ENCODE peak calls at places on chromosomes 2 and 18, in nine cellular contexts. One of them, this sample, is unnamed.

GRCh38 chr18:427005-427404 is 73.5 kb downstream of the COLEC12 start:
- DNase-seq in tibial nerve: no peak
- DNase-seq in PC-9: no peak
- DNase-seq in fibroblast of lung: peak; percentile 97
- DNase-seq in BJ: peak; percentile 41
- DNase-seq in AG09309: peak; percentile 80
- DNase-seq in K562: no peak
- DNase-seq in GM13976: no peak
- DNase-seq in GM23338: no peak
- DNase-seq in this sample: peak; percentile 63

GRCh38 chr2:190359896-190360376 is 16.5 kb downstream of the INPP1 start:
- DNase-seq in BJ: no peak
- DNase-seq in GM23338: peak; percentile 21
- DNase-seq in AG09309: no peak
- DNase-seq in K562: no peak
- DNase-seq in PC-9: no peak
- DNase-seq in fibroblast of lung: peak; percentile 73
- DNase-seq in GM13976: peak; percentile 36
- DNase-seq in tibial nerve: no peak
- DNase-seq in this sample: no peak

GRCh38 chr18:75915941-75916640 is 488.6 kb upstream of the SMIM21 start:
- DNase-seq in BJ: no peak
- DNase-seq in GM13976: no peak
- DNase-seq in tibial nerve: no peak
- DNase-seq in PC-9: no peak
- DNase-seq in GM23338: peak; percentile 89
- DNase-seq in K562: peak; percentile 11
- DNase-seq in AG09309: no peak
- DNase-seq in fibroblast of lung: peak; percentile 46
- DNase-seq in this sample: no peak

GRCh38 chr2:10817413-10817812 is 4.8 kb upstream of the PDIA6 start:
- DNase-seq in AG09309: no peak
- DNase-seq in GM23338: peak; percentile 36
- DNase-seq in K562: no peak
- DNase-seq in tibial nerve: no peak
- DNase-seq in BJ: no peak
- DNase-seq in GM13976: no peak
- DNase-seq in fibroblast of lung: no peak
- DNase-seq in PC-9: peak; percentile 30
- DNase-seq in this sample: no peak

GRCh38 chr2:58601017-58601416 is 359.9 kb upstream of the FANCL start:
- DNase-seq in BJ: no peak
- DNase-seq in tibial nerve: no peak
- DNase-seq in GM23338: no peak
- DNase-seq in AG09309: no peak
- DNase-seq in fibroblast of lung: peak; percentile 35
- DNase-seq in K562: no peak
- DNase-seq in GM13976: no peak
- DNase-seq in PC-9: no peak
- DNase-seq in this sample: no peak

GRCh38 chr2:69489793-69490192 is 52.6 kb upstream of the NFU1 start:
- DNase-seq in tibial nerve: no peak
- DNase-seq in GM23338: no peak
- DNase-seq in PC-9: no peak
- DNase-seq in BJ: peak; percentile 12
- DNase-seq in K562: no peak
- DNase-seq in fibroblast of lung: no peak
- DNase-seq in GM13976: no peak
- DNase-seq in AG09309: peak; percentile 45
- DNase-seq in this sample: no peak

GRCh38 chr2:66526171-66526570 is 91.2 kb downstream of the MEIS1 start:
- DNase-seq in GM23338: no peak
- DNase-seq in AG09309: no peak
- DNase-seq in BJ: no peak
- DNase-seq in GM13976: no peak
- DNase-seq in PC-9: no peak
- DNase-seq in fibroblast of lung: no peak
- DNase-seq in tibial nerve: no peak
- DNase-seq in K562: no peak
- DNase-seq in this sample: no peak

GRCh38 chr2:200713003-200713703 is 98.6 kb upstream of the BZW1 start:
- DNase-seq in fibroblast of lung: peak; percentile 92
- DNase-seq in BJ: peak; percentile 72
- DNase-seq in tibial nerve: peak; percentile 90
- DNase-seq in AG09309: peak; percentile 74
- DNase-seq in K562: peak; percentile 62
- DNase-seq in GM13976: peak; percentile 84
- DNase-seq in PC-9: peak; percentile 86
- DNase-seq in GM23338: peak; percentile 94
- DNase-seq in this sample: peak; percentile 64

GRCh38 chr2:156189143-156189542 is 143.4 kb downstream of the NR4A2 start:
- DNase-seq in GM13976: no peak
- DNase-seq in GM23338: no peak
- DNase-seq in AG09309: no peak
- DNase-seq in tibial nerve: no peak
- DNase-seq in PC-9: no peak
- DNase-seq in K562: no peak
- DNase-seq in BJ: no peak
- DNase-seq in fibroblast of lung: no peak
- DNase-seq in this sample: no peak

GRCh38 chr2:173161040-173161439 is 85.4 kb downstream of the MAP3K20 start:
- DNase-seq in AG09309: no peak
- DNase-seq in BJ: no peak
- DNase-seq in PC-9: no peak
- DNase-seq in GM13976: no peak
- DNase-seq in K562: no peak
- DNase-seq in GM23338: no peak
- DNase-seq in fibroblast of lung: no peak
- DNase-seq in tibial nerve: no peak
- DNase-seq in this sample: no peak

GRCh38 chr2:89831686-89832498 is 1140.4 kb downstream of the RPIA start:
- DNase-seq in AG09309: no peak
- DNase-seq in PC-9: no peak
- DNase-seq in BJ: no peak
- DNase-seq in fibroblast of lung: no peak
- DNase-seq in tibial nerve: no peak
- DNase-seq in GM23338: no peak
- DNase-seq in K562: no peak
- DNase-seq in GM13976: no peak
- DNase-seq in this sample: no peak

GRCh38 chr2:133668547-133668946 is 100.3 kb upstream of the NCKAP5 start:
- DNase-seq in tibial nerve: no peak
- DNase-seq in K562: no peak
- DNase-seq in fibroblast of lung: no peak
- DNase-seq in BJ: no peak
- DNase-seq in PC-9: no peak
- DNase-seq in GM13976: no peak
- DNase-seq in GM23338: no peak
- DNase-seq in AG09309: no peak
- DNase-seq in this sample: no peak

GRCh38 chr2:219452361-219453317 is 18.0 kb downstream of the SPEG start:
- DNase-seq in BJ: peak; percentile 78
- DNase-seq in PC-9: peak; percentile 89
- DNase-seq in K562: peak; percentile 34
- DNase-seq in GM23338: no peak
- DNase-seq in AG09309: peak; percentile 81
- DNase-seq in tibial nerve: peak; percentile 21
- DNase-seq in fibroblast of lung: peak; percentile 99
- DNase-seq in GM13976: no peak
- DNase-seq in this sample: peak; percentile 82

GRCh38 chr2:226701052-226701451 is 98.6 kb downstream of the IRS1 start:
- DNase-seq in GM13976: no peak
- DNase-seq in PC-9: no peak
- DNase-seq in tibial nerve: no peak
- DNase-seq in K562: no peak
- DNase-seq in AG09309: peak; percentile 99
- DNase-seq in fibroblast of lung: peak; percentile 94
- DNase-seq in BJ: peak; percentile 96
- DNase-seq in GM23338: no peak
- DNase-seq in this sample: peak; percentile 95

GRCh38 chr2:232843860-232844259 is 26.2 kb upstream of the SNORC start:
- DNase-seq in AG09309: no peak
- DNase-seq in GM13976: no peak
- DNase-seq in GM23338: peak; percentile 31
- DNase-seq in tibial nerve: no peak
- DNase-seq in K562: no peak
- DNase-seq in BJ: no peak
- DNase-seq in fibroblast of lung: no peak
- DNase-seq in PC-9: no peak
- DNase-seq in this sample: no peak
- TF ChIP-seq CTCF in AG09309: peak; percentile 21
- TF ChIP-seq CTCF in GM13976: no peak
- TF ChIP-seq CTCF in GM23338: peak; percentile 33
- TF ChIP-seq CTCF in tibial nerve: no peak
- TF ChIP-seq CTCF in K562: no peak
- TF ChIP-seq CTCF in BJ: peak; percentile 16
- TF ChIP-seq CTCF in fibroblast of lung: no peak
- TF ChIP-seq CTCF in PC-9: peak; percentile 28
- TF ChIP-seq CTCF in this sample: no peak

DNA sequence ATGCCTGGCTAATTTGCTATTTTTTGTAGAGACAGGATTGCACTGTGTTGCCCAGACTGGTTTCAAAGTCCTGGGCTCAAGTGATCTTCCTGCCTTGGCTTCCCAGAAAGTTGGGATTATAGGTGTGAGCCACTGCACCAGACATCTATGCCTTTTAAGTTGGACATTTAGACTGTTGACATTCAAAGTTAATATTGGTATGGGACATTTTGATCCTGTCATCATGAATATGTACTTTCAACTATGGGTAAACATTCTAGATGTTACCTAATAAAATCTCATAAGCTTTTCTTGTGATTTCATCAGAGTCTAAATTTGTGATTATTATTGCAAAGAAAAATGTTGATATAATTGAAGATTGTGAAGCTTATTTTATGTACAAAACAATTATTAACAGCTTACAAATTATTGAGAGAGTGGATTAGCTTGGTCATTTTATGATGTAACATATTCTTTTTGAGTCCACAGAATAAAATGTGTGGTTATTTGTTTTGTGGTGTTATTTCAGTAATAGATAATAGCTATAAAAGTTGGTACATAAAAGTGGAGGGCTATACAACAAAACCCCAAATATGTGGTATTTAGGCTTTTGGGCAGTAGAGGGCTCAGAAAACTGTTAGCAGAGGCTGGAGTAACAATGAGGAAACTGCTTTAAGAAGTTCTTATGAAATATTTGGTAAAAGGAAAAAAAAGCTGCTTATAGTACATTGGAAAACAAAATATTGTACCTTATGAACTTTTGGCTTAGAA is 41.4 kb downstream of the STARD6 start:
- DNase-seq in AG09309: no peak
- DNase-seq in GM23338: no peak
- DNase-seq in fibroblast of lung: no peak
- DNase-seq in PC-9: no peak
- DNase-seq in K562: no peak
- DNase-seq in GM13976: no peak
- DNase-seq in tibial nerve: no peak
- DNase-seq in BJ: no peak
- DNase-seq in this sample: no peak
- TF ChIP-seq CTCF in AG09309: no peak
- TF ChIP-seq CTCF in GM23338: no peak
- TF ChIP-seq CTCF in fibroblast of lung: no peak
- TF ChIP-seq CTCF in PC-9: no peak
- TF ChIP-seq CTCF in K562: no peak
- TF ChIP-seq CTCF in GM13976: no peak
- TF ChIP-seq CTCF in tibial nerve: no peak
- TF ChIP-seq CTCF in BJ: no peak
- TF ChIP-seq CTCF in this sample: no peak

DNA sequence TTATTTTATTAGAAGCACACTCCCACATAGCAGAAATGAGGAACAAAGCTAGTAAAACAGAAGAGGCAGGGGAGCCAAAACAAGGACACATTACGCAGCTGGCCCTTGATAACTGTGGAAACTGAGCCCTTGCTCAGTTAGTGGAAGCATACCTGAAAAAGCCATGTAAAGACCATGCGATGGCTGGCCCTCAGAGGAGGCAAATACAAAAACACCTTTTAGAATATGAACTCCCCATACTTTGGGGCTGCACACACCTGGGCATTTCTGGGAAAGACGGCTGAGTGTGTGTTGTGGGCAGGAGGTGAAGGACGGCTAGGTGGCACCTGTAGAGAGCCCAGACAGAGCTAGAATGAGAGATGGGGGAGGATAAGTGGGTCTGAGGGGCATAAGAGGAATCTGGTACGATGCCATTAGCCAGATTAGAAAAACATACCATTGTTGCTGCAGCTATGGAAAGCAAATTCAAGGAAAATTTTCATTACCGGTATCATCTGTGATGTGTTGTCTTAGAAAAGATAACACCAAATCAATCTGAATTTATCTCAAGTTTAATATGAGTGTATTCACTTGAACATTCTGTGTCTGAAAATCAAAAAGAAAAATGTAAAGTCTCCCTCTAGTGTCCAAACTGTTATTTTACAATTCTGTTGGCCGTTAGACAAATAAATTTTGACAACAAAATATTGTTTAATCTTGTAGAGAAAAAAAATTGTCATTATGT is 45.2 kb upstream of the SULT1C3 start:
- DNase-seq in PC-9: no peak
- DNase-seq in fibroblast of lung: no peak
- DNase-seq in K562: no peak
- DNase-seq in AG09309: no peak
- DNase-seq in tibial nerve: no peak
- DNase-seq in BJ: no peak
- DNase-seq in GM13976: no peak
- DNase-seq in GM23338: peak; percentile 16
- DNase-seq in this sample: no peak
- TF ChIP-seq CTCF in PC-9: peak; percentile 69
- TF ChIP-seq CTCF in fibroblast of lung: no peak
- TF ChIP-seq CTCF in K562: peak; percentile 8
- TF ChIP-seq CTCF in AG09309: peak; percentile 26
- TF ChIP-seq CTCF in tibial nerve: no peak
- TF ChIP-seq CTCF in BJ: no peak
- TF ChIP-seq CTCF in GM13976: no peak
- TF ChIP-seq CTCF in GM23338: no peak
- TF ChIP-seq CTCF in this sample: peak; percentile 31

GRCh38 chr18:53324353-53324752 is 900.1 kb downstream of the MBD2 start:
- DNase-seq in K562: no peak
- DNase-seq in BJ: no peak
- DNase-seq in GM13976: no peak
- DNase-seq in PC-9: no peak
- DNase-seq in AG09309: no peak
- DNase-seq in tibial nerve: no peak
- DNase-seq in fibroblast of lung: no peak
- DNase-seq in GM23338: no peak
- DNase-seq in this sample: no peak

GRCh38 chr18:53319628-53320027 is 904.8 kb downstream of the MBD2 start:
- DNase-seq in tibial nerve: no peak
- DNase-seq in PC-9: no peak
- DNase-seq in fibroblast of lung: no peak
- DNase-seq in GM13976: no peak
- DNase-seq in AG09309: no peak
- DNase-seq in BJ: no peak
- DNase-seq in K562: no peak
- DNase-seq in GM23338: no peak
- DNase-seq in this sample: no peak

DNA sequence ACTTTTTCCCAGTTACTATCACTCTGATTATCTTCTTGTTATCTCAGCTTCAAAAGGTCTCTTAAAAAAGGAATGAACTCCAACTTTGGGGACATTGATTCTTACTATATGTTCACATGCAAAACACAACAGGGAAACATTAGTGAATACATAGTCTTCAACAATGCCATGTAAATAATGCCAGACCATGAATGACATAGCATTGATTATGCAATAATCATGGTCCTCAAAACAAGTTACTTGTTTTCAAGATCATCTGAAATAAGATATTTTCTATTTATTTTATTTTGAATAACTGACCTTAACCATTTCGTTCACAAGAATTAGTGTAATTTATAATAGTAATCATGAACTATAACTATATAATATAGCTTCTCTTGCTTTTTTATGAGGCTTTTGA is 902.3 kb downstream of the MBD2 start:
- DNase-seq in fibroblast of lung: no peak
- DNase-seq in GM23338: no peak
- DNase-seq in tibial nerve: no peak
- DNase-seq in AG09309: no peak
- DNase-seq in K562: no peak
- DNase-seq in GM13976: no peak
- DNase-seq in PC-9: no peak
- DNase-seq in BJ: no peak
- DNase-seq in this sample: no peak
- TF ChIP-seq CTCF in fibroblast of lung: no peak
- TF ChIP-seq CTCF in GM23338: no peak
- TF ChIP-seq CTCF in tibial nerve: no peak
- TF ChIP-seq CTCF in AG09309: no peak
- TF ChIP-seq CTCF in K562: no peak
- TF ChIP-seq CTCF in GM13976: no peak
- TF ChIP-seq CTCF in PC-9: no peak
- TF ChIP-seq CTCF in BJ: no peak
- TF ChIP-seq CTCF in this sample: no peak

This sample was measured in AG09319.